ENCODE peak calls at places on chromosomes 4 and X, in four cellular contexts. One of them, this sample, is unnamed.

GRCh38 chr4:72876946-72877345 is 192.6 kb downstream of the COX18 start:
- DNase-seq in AG10803: no peak
- DNase-seq in cardiac fibroblast: no peak
- DNase-seq in DND-41: no peak
- DNase-seq in this sample: no peak

GRCh38 chr4:88818650-88819470 is 121.2 kb upstream of the NAP1L5 start:
- DNase-seq in AG10803: peak
- DNase-seq in cardiac fibroblast: peak
- DNase-seq in DND-41: peak
- DNase-seq in this sample: peak

GRCh38 chr4:13990596-13991589 is 363.4 kb upstream of the BOD1L1 start:
- DNase-seq in AG10803: no peak
- DNase-seq in cardiac fibroblast: peak
- DNase-seq in DND-41: no peak
- DNase-seq in this sample: no peak

GRCh38 chr4:3226944-3227343 is 22.0 kb upstream of the MSANTD1 start:
- DNase-seq in AG10803: no peak
- DNase-seq in cardiac fibroblast: no peak
- DNase-seq in DND-41: no peak
- DNase-seq in this sample: no peak

GRCh38 chrX:72569786-72570185 is 2.9 kb downstream of the HDAC8 start:
- DNase-seq in AG10803: peak
- DNase-seq in cardiac fibroblast: peak
- DNase-seq in DND-41: no peak
- DNase-seq in this sample: no peak

GRCh38 chrX:2391869-2392606 is 108.7 kb downstream of the DHRSX start:
- DNase-seq in AG10803: peak
- DNase-seq in cardiac fibroblast: peak
- DNase-seq in DND-41: no peak
- DNase-seq in this sample: no peak

GRCh38 chrX:101395789-101396188 is 5.0 kb downstream of the RPL36A start:
- DNase-seq in AG10803: peak
- DNase-seq in cardiac fibroblast: peak
- DNase-seq in DND-41: no peak
- DNase-seq in this sample: no peak

GRCh38 chr4:165986956-165987698 is 114.1 kb downstream of the TLL1 start:
- DNase-seq in AG10803: no peak
- DNase-seq in cardiac fibroblast: no peak
- DNase-seq in DND-41: no peak
- DNase-seq in this sample: peak

GRCh38 chr4:80731436-80731835 is 299.1 kb upstream of the BMP3 start:
- DNase-seq in AG10803: no peak
- DNase-seq in cardiac fibroblast: no peak
- DNase-seq in DND-41: no peak
- DNase-seq in this sample: no peak

GRCh38 chrX:40471965-40472648 is 108.7 kb upstream of the ATP6AP2 start:
- DNase-seq in AG10803: peak
- DNase-seq in cardiac fibroblast: peak
- DNase-seq in DND-41: peak
- DNase-seq in this sample: peak

GRCh38 chrX:154308108-154308946 is 12.7 kb downstream of the TKTL1 start:
- DNase-seq in AG10803: peak
- DNase-seq in cardiac fibroblast: peak
- DNase-seq in DND-41: peak
- DNase-seq in this sample: peak

GRCh38 chrX:55135171-55135570 is 46.4 kb downstream of the PAGE2 start:
- DNase-seq in AG10803: peak
- DNase-seq in cardiac fibroblast: peak
- DNase-seq in DND-41: peak
- DNase-seq in this sample: peak

GRCh38 chr4:124713213-124713592 is 671 bp upstream of the ANKRD50 start:
- DNase-seq in AG10803: peak
- DNase-seq in cardiac fibroblast: peak
- DNase-seq in DND-41: peak
- DNase-seq in this sample: peak

GRCh38 chr4:118765399-118765798 is 70.5 kb downstream of the SEC24D start:
- DNase-seq in AG10803: peak
- DNase-seq in cardiac fibroblast: peak
- DNase-seq in DND-41: no peak
- DNase-seq in this sample: no peak

GRCh38 chr4:107083-107443 is 17.2 kb upstream of the ZNF718 start:
- DNase-seq in AG10803: no peak
- DNase-seq in cardiac fibroblast: no peak
- DNase-seq in DND-41: no peak
- DNase-seq in this sample: no peak
- H3K4me3 ChIP-seq in AG10803: no peak
- H3K4me3 ChIP-seq in cardiac fibroblast: no peak
- H3K4me3 ChIP-seq in DND-41: no peak
- H3K4me3 ChIP-seq in this sample: no peak

GRCh38 chrX:136196691-136197155 is 49.4 kb downstream of the FHL1 start:
- DNase-seq in AG10803: no peak
- DNase-seq in cardiac fibroblast: no peak
- DNase-seq in DND-41: no peak
- DNase-seq in this sample: no peak
- H3K4me3 ChIP-seq in AG10803: no peak
- H3K4me3 ChIP-seq in cardiac fibroblast: no peak
- H3K4me3 ChIP-seq in DND-41: no peak
- H3K4me3 ChIP-seq in this sample: no peak

DNA sequence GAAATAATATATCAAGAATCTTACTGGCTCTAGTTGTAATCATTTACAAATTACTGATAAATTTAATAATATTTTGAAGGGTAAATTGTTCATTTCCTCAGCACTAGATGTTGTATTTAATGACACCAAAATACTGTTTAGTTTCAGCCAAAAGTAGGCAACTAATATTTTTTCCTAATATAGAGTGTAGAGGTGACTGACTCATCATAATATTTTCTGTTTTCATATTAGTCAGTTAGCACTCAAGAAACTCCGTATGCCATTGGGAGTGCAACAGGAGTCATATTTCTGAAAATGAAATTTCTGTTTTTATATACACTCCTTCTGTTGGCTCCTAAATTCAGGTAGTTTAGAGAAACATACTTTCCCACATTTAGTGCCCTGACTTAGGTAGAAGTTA is 36.6 kb upstream of the PTPN13 start:
- DNase-seq in AG10803: no peak
- DNase-seq in cardiac fibroblast: no peak
- DNase-seq in DND-41: no peak
- DNase-seq in this sample: peak
- H3K4me3 ChIP-seq in AG10803: no peak
- H3K4me3 ChIP-seq in cardiac fibroblast: no peak
- H3K4me3 ChIP-seq in DND-41: no peak
- H3K4me3 ChIP-seq in this sample: peak

GRCh38 chr4:157221895-157222763 is 1.6 kb downstream of the GRIA2 start:
- DNase-seq in AG10803: no peak
- DNase-seq in cardiac fibroblast: no peak
- DNase-seq in DND-41: no peak
- DNase-seq in this sample: no peak
- H3K4me3 ChIP-seq in AG10803: peak
- H3K4me3 ChIP-seq in cardiac fibroblast: peak
- H3K4me3 ChIP-seq in DND-41: no peak
- H3K4me3 ChIP-seq in this sample: no peak

GRCh38 chr4:75630174-75630931 is at the start of gene CDKL2:
- DNase-seq in AG10803: peak
- DNase-seq in cardiac fibroblast: peak
- DNase-seq in DND-41: no peak
- DNase-seq in this sample: peak

GRCh38 chr4:75634281-75634680 is 4.0 kb upstream of the CDKL2 start:
- DNase-seq in AG10803: no peak
- DNase-seq in cardiac fibroblast: no peak
- DNase-seq in DND-41: no peak
- DNase-seq in this sample: no peak

GRCh38 chr4:75630932-75631320 is 598 bp upstream of the CDKL2 start:
- DNase-seq in AG10803: no peak
- DNase-seq in cardiac fibroblast: no peak
- DNase-seq in DND-41: no peak
- DNase-seq in this sample: no peak

GRCh38 chr4:75633846-75634245 is 3.5 kb upstream of the CDKL2 start:
- DNase-seq in AG10803: peak
- DNase-seq in cardiac fibroblast: peak
- DNase-seq in DND-41: no peak
- DNase-seq in this sample: peak

DNA sequence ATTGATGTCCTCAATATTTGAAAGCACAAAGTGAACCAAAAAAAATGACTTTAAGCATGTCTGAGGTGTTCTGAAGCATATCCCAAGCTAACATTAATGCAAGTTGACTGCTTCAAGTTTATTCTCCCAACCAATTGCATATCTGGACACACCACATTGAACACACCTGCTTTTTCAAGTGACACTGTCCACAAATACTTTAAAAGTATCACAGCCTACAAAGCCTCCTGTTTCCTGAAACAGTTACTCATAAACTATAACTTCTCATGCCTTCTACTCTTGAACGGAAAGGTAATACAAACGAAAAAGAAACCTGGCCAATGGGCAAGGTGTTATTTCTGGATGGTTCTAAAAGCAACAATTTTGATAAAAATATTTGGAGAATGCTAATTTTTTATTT is 1.1 kb downstream of the CDKL2 start:
- DNase-seq in AG10803: no peak
- DNase-seq in cardiac fibroblast: no peak
- DNase-seq in DND-41: no peak
- DNase-seq in this sample: no peak
- H3K4me3 ChIP-seq in AG10803: no peak
- H3K4me3 ChIP-seq in cardiac fibroblast: no peak
- H3K4me3 ChIP-seq in DND-41: no peak
- H3K4me3 ChIP-seq in this sample: no peak

GRCh38 chr4:90995996-90996395 is 868.8 kb downstream of the CCSER1 start:
- DNase-seq in AG10803: no peak
- DNase-seq in cardiac fibroblast: no peak
- DNase-seq in DND-41: no peak
- DNase-seq in this sample: no peak

GRCh38 chr4:90992213-90992612 is 865.0 kb downstream of the CCSER1 start:
- DNase-seq in AG10803: no peak
- DNase-seq in cardiac fibroblast: no peak
- DNase-seq in DND-41: no peak
- DNase-seq in this sample: no peak

GRCh38 chr4:90994883-90995484 is 867.8 kb downstream of the CCSER1 start:
- DNase-seq in AG10803: no peak
- DNase-seq in cardiac fibroblast: no peak
- DNase-seq in DND-41: no peak
- DNase-seq in this sample: no peak

GRCh38 chr4:90990298-90990697 is 863.1 kb downstream of the CCSER1 start:
- DNase-seq in AG10803: no peak
- DNase-seq in cardiac fibroblast: no peak
- DNase-seq in DND-41: no peak
- DNase-seq in this sample: no peak
- H3K4me3 ChIP-seq in AG10803: no peak
- H3K4me3 ChIP-seq in cardiac fibroblast: no peak
- H3K4me3 ChIP-seq in DND-41: no peak
- H3K4me3 ChIP-seq in this sample: no peak

GRCh38 chr4:82044141-82044993 is 329.4 kb downstream of the HNRNPD start:
- DNase-seq in AG10803: peak
- DNase-seq in cardiac fibroblast: peak
- DNase-seq in DND-41: no peak
- DNase-seq in this sample: no peak
- H3K4me3 ChIP-seq in AG10803: peak
- H3K4me3 ChIP-seq in cardiac fibroblast: peak
- H3K4me3 ChIP-seq in DND-41: no peak
- H3K4me3 ChIP-seq in this sample: no peak

DNA sequence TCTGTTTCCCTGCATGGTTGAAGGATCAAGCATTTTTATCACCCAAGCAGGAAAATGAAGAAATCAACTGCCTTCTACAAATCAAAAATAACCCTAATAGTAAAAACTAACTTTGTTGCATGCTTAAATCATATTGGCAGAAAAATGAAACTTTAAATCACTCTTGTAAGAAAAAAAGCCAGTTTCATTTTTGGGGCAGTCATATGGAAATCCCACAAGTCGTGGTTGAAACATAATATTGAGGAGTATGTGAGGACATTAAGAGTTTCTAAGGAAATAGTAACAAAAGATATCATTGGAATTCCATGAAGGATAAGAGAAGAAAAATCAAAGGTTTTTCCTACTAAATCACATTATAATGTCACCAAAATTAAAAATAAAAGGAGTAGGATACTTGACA is 8.3 kb downstream of the TEC start:
- DNase-seq in AG10803: no peak
- DNase-seq in cardiac fibroblast: no peak
- DNase-seq in DND-41: no peak
- DNase-seq in this sample: no peak
- H3K4me3 ChIP-seq in AG10803: no peak
- H3K4me3 ChIP-seq in cardiac fibroblast: no peak
- H3K4me3 ChIP-seq in DND-41: no peak
- H3K4me3 ChIP-seq in this sample: peak

GRCh38 chr4:91427171-91427570 is 876.6 kb upstream of the GRID2 start:
- DNase-seq in AG10803: no peak
- DNase-seq in cardiac fibroblast: no peak
- DNase-seq in DND-41: no peak
- DNase-seq in this sample: no peak
- H3K4me3 ChIP-seq in AG10803: no peak
- H3K4me3 ChIP-seq in cardiac fibroblast: no peak
- H3K4me3 ChIP-seq in DND-41: no peak
- H3K4me3 ChIP-seq in this sample: no peak

This sample was measured in MM.1S.